ENCODE peak calls at places on chromosomes 6 and 20, in five cellular contexts. One of them, this sample, is unnamed.

GRCh38 chr6:82987951-82988350 is 77.7 kb downstream of the UBE3D start:
- DNase-seq in stimulated activated naive B cell treated with anti-CD40 and anti-IgM and Interleukin-4, amounts not matched to agents 10 μg/mL and 1 μg/mL and 100 μg/mL, for 72 hours: no peak
- DNase-seq in Caki2: no peak
- DNase-seq in MCF 10A: no peak
- DNase-seq in psoas muscle: no peak
- DNase-seq in this sample: no peak

GRCh38 chr6:119845161-119845560 is 495.6 kb upstream of the MAN1A1 start:
- DNase-seq in stimulated activated naive B cell treated with anti-CD40 and anti-IgM and Interleukin-4, amounts not matched to agents 10 μg/mL and 1 μg/mL and 100 μg/mL, for 72 hours: no peak
- DNase-seq in Caki2: no peak
- DNase-seq in MCF 10A: no peak
- DNase-seq in psoas muscle: no peak
- DNase-seq in this sample: no peak

GRCh38 chr20:33239418-33239817 is 3.6 kb downstream of the BPIFA1 start:
- DNase-seq in stimulated activated naive B cell treated with anti-CD40 and anti-IgM and Interleukin-4, amounts not matched to agents 10 μg/mL and 1 μg/mL and 100 μg/mL, for 72 hours: no peak
- DNase-seq in Caki2: no peak
- DNase-seq in MCF 10A: no peak
- DNase-seq in psoas muscle: no peak
- DNase-seq in this sample: no peak

GRCh38 chr6:39137235-39137634 is 22.2 kb upstream of the SAYSD1 start:
- DNase-seq in stimulated activated naive B cell treated with anti-CD40 and anti-IgM and Interleukin-4, amounts not matched to agents 10 μg/mL and 1 μg/mL and 100 μg/mL, for 72 hours: no peak
- DNase-seq in Caki2: peak; percentile 17
- DNase-seq in MCF 10A: peak; percentile 69
- DNase-seq in psoas muscle: no peak
- DNase-seq in this sample: no peak

GRCh38 chr20:18957328-18957727 is 143.7 kb downstream of the SCP2D1 start:
- DNase-seq in stimulated activated naive B cell treated with anti-CD40 and anti-IgM and Interleukin-4, amounts not matched to agents 10 μg/mL and 1 μg/mL and 100 μg/mL, for 72 hours: no peak
- DNase-seq in Caki2: no peak
- DNase-seq in MCF 10A: no peak
- DNase-seq in psoas muscle: no peak
- DNase-seq in this sample: no peak

GRCh38 chr20:59013959-59014608 is 5.1 kb upstream of the TUBB1 start:
- DNase-seq in stimulated activated naive B cell treated with anti-CD40 and anti-IgM and Interleukin-4, amounts not matched to agents 10 μg/mL and 1 μg/mL and 100 μg/mL, for 72 hours: no peak
- DNase-seq in Caki2: no peak
- DNase-seq in MCF 10A: peak; percentile 38
- DNase-seq in psoas muscle: no peak
- DNase-seq in this sample: no peak

GRCh38 chr6:82022614-82023102 is 224.9 kb downstream of the IBTK start:
- DNase-seq in stimulated activated naive B cell treated with anti-CD40 and anti-IgM and Interleukin-4, amounts not matched to agents 10 μg/mL and 1 μg/mL and 100 μg/mL, for 72 hours: no peak
- DNase-seq in Caki2: peak; percentile 71
- DNase-seq in MCF 10A: peak; percentile 83
- DNase-seq in psoas muscle: no peak
- DNase-seq in this sample: no peak

GRCh38 chr20:14264869-14265268 is 72.5 kb downstream of the FLRT3 start:
- DNase-seq in stimulated activated naive B cell treated with anti-CD40 and anti-IgM and Interleukin-4, amounts not matched to agents 10 μg/mL and 1 μg/mL and 100 μg/mL, for 72 hours: no peak
- DNase-seq in Caki2: peak; percentile 14
- DNase-seq in MCF 10A: peak; percentile 26
- DNase-seq in psoas muscle: no peak
- DNase-seq in this sample: no peak

GRCh38 chr6:31877651-31878161 is 1.1 kb downstream of the SLC44A4 start:
- DNase-seq in stimulated activated naive B cell treated with anti-CD40 and anti-IgM and Interleukin-4, amounts not matched to agents 10 μg/mL and 1 μg/mL and 100 μg/mL, for 72 hours: no peak
- DNase-seq in Caki2: peak; percentile 32
- DNase-seq in MCF 10A: no peak
- DNase-seq in psoas muscle: no peak
- DNase-seq in this sample: no peak

GRCh38 chr6:134235937-134236751 is 81.8 kb downstream of the SGK1 start:
- DNase-seq in stimulated activated naive B cell treated with anti-CD40 and anti-IgM and Interleukin-4, amounts not matched to agents 10 μg/mL and 1 μg/mL and 100 μg/mL, for 72 hours: peak; percentile 15
- DNase-seq in Caki2: peak; percentile 41
- DNase-seq in MCF 10A: peak; percentile 61
- DNase-seq in psoas muscle: no peak
- DNase-seq in this sample: no peak

GRCh38 chr6:111598211-111598610 is 7.5 kb downstream of the TRAF3IP2 start:
- DNase-seq in stimulated activated naive B cell treated with anti-CD40 and anti-IgM and Interleukin-4, amounts not matched to agents 10 μg/mL and 1 μg/mL and 100 μg/mL, for 72 hours: no peak
- DNase-seq in Caki2: peak; percentile 34
- DNase-seq in MCF 10A: no peak
- DNase-seq in psoas muscle: no peak
- DNase-seq in this sample: no peak

GRCh38 chr20:51366155-51366886 is 176.2 kb downstream of the NFATC2 start:
- DNase-seq in stimulated activated naive B cell treated with anti-CD40 and anti-IgM and Interleukin-4, amounts not matched to agents 10 μg/mL and 1 μg/mL and 100 μg/mL, for 72 hours: no peak
- DNase-seq in Caki2: peak; percentile 93
- DNase-seq in MCF 10A: peak; percentile 87
- DNase-seq in psoas muscle: peak; percentile 85
- DNase-seq in this sample: no peak

GRCh38 chr6:14475306-14475705 is 357.7 kb downstream of the CD83 start:
- DNase-seq in stimulated activated naive B cell treated with anti-CD40 and anti-IgM and Interleukin-4, amounts not matched to agents 10 μg/mL and 1 μg/mL and 100 μg/mL, for 72 hours: no peak
- DNase-seq in Caki2: no peak
- DNase-seq in MCF 10A: no peak
- DNase-seq in psoas muscle: no peak
- DNase-seq in this sample: no peak

GRCh38 chr6:56766806-56767178 is 124.1 kb upstream of the DST start:
- DNase-seq in stimulated activated naive B cell treated with anti-CD40 and anti-IgM and Interleukin-4, amounts not matched to agents 10 μg/mL and 1 μg/mL and 100 μg/mL, for 72 hours: no peak
- DNase-seq in Caki2: no peak
- DNase-seq in MCF 10A: no peak
- DNase-seq in psoas muscle: no peak
- DNase-seq in this sample: no peak

GRCh38 chr6:87905101-87905517 is 142.5 kb upstream of the SPACA1 start:
- DNase-seq in stimulated activated naive B cell treated with anti-CD40 and anti-IgM and Interleukin-4, amounts not matched to agents 10 μg/mL and 1 μg/mL and 100 μg/mL, for 72 hours: peak; percentile 37
- DNase-seq in Caki2: no peak
- DNase-seq in MCF 10A: no peak
- DNase-seq in psoas muscle: no peak
- DNase-seq in this sample: no peak

GRCh38 chr20:49775229-49775693 is 37.4 kb upstream of the SLC9A8 start:
- DNase-seq in stimulated activated naive B cell treated with anti-CD40 and anti-IgM and Interleukin-4, amounts not matched to agents 10 μg/mL and 1 μg/mL and 100 μg/mL, for 72 hours: no peak
- DNase-seq in Caki2: peak; percentile 89
- DNase-seq in MCF 10A: peak; percentile 98
- DNase-seq in psoas muscle: peak; percentile 86
- DNase-seq in this sample: peak; percentile 69

GRCh38 chr6:85672623-85673022 is 29.9 kb upstream of the SYNCRIP start:
- DNase-seq in stimulated activated naive B cell treated with anti-CD40 and anti-IgM and Interleukin-4, amounts not matched to agents 10 μg/mL and 1 μg/mL and 100 μg/mL, for 72 hours: no peak
- DNase-seq in Caki2: no peak
- DNase-seq in MCF 10A: no peak
- DNase-seq in psoas muscle: no peak
- DNase-seq in this sample: no peak

GRCh38 chr20:25017257-25017803 is 24.8 kb upstream of the APMAP start:
- DNase-seq in stimulated activated naive B cell treated with anti-CD40 and anti-IgM and Interleukin-4, amounts not matched to agents 10 μg/mL and 1 μg/mL and 100 μg/mL, for 72 hours: no peak
- DNase-seq in Caki2: no peak
- DNase-seq in MCF 10A: peak; percentile 87
- DNase-seq in psoas muscle: no peak
- DNase-seq in this sample: peak; percentile 3

GRCh38 chr6:72819609-72820008 is 197.7 kb downstream of the KCNQ5 start:
- DNase-seq in stimulated activated naive B cell treated with anti-CD40 and anti-IgM and Interleukin-4, amounts not matched to agents 10 μg/mL and 1 μg/mL and 100 μg/mL, for 72 hours: no peak
- DNase-seq in Caki2: no peak
- DNase-seq in MCF 10A: peak; percentile 53
- DNase-seq in psoas muscle: peak; percentile 74
- DNase-seq in this sample: no peak

GRCh38 chr6:31378062-31378720 is 21.2 kb upstream of the HLA-B start:
- DNase-seq in stimulated activated naive B cell treated with anti-CD40 and anti-IgM and Interleukin-4, amounts not matched to agents 10 μg/mL and 1 μg/mL and 100 μg/mL, for 72 hours: no peak
- DNase-seq in Caki2: no peak
- DNase-seq in MCF 10A: no peak
- DNase-seq in psoas muscle: no peak
- DNase-seq in this sample: no peak

GRCh38 chr6:35237466-35237865 is 22.1 kb upstream of the ZNF76 start:
- DNase-seq in stimulated activated naive B cell treated with anti-CD40 and anti-IgM and Interleukin-4, amounts not matched to agents 10 μg/mL and 1 μg/mL and 100 μg/mL, for 72 hours: no peak
- DNase-seq in Caki2: no peak
- DNase-seq in MCF 10A: no peak
- DNase-seq in psoas muscle: no peak
- DNase-seq in this sample: no peak

This sample was measured in CD14-positive monocyte.